ENCODE peak calls at places on chromosomes 2 and 18, in seven cellular contexts. H is heart right ventricle, W is foreskin fibroblast, O is upper lobe of right lung, Q is left ventricle myocardium inferior, T is lower lobe of right lung, X is kidney epithelial cell. Z is an unnamed sample.

GRCh38 chr2:144183744-144184143 is 336.2 kb downstream of the ZEB2 start:
- DNase-seq in H (no peak), W (peak; percentile 96), O (no peak), Q (no peak), T (no peak), X (no peak), Z (no peak)

GRCh38 chr2:211055438-211055837 is 499.0 kb downstream of the CPS1 start:
- DNase-seq in H (no peak), W (no peak), O (no peak), Q (no peak), T (no peak), X (no peak), Z (no peak)

GRCh38 chr2:148201075-148202004 is 180.4 kb downstream of the MBD5 start:
- DNase-seq in H (peak; percentile 24), W (peak; percentile 25), O (peak; percentile 72), Q (peak; percentile 16), T (peak; percentile 70), X (no peak), Z (no peak)

GRCh38 chr2:120989911-120990441 is 254.3 kb downstream of the GLI2 start:
- DNase-seq in H (no peak), W (no peak), O (no peak), Q (no peak), T (no peak), X (no peak), Z (no peak)

GRCh38 chr2:16855183-16855582 is 189.5 kb upstream of the CYRIA start:
- DNase-seq in H (no peak), W (no peak), O (no peak), Q (no peak), T (no peak), X (no peak), Z (no peak)

GRCh38 chr2:79530443-79530842 is 17.6 kb downstream of the CTNNA2 start:
- DNase-seq in H (no peak), W (no peak), O (no peak), Q (no peak), T (no peak), X (no peak), Z (no peak)

GRCh38 chr18:24530630-24531111 is 70.2 kb downstream of the HRH4 start:
- DNase-seq in H (no peak), W (peak; percentile 20), O (no peak), Q (no peak), T (no peak), X (peak; percentile 44), Z (peak; percentile 22)

GRCh38 chr2:12151716-12152115 is 405.3 kb downstream of the LPIN1 start:
- DNase-seq in H (no peak), W (no peak), O (no peak), Q (no peak), T (no peak), X (no peak), Z (no peak)

GRCh38 chr2:190180313-190181065 is 118.0 kb upstream of the MSTN start:
- DNase-seq in H (peak; percentile 54), W (peak; percentile 17), O (peak; percentile 83), Q (peak; percentile 73), T (peak; percentile 68), X (no peak), Z (no peak)

GRCh38 chr2:96969321-96969720 is 17.1 kb downstream of the FAM178B start:
- DNase-seq in H (no peak), W (no peak), O (no peak), Q (no peak), T (no peak), X (no peak), Z (no peak)

GRCh38 chr2:117854610-117855009 is 40.1 kb downstream of the DDX18 start:
- DNase-seq in H (no peak), W (no peak), O (no peak), Q (no peak), T (no peak), X (no peak), Z (no peak)

GRCh38 chr2:46216213-46216612 is 81.0 kb upstream of the EPAS1 start:
- DNase-seq in H (no peak), W (peak; percentile 66), O (no peak), Q (no peak), T (no peak), X (no peak), Z (no peak)

GRCh38 chr2:129299338-129299737 is 680.1 kb upstream of the RAB6C start:
- DNase-seq in H (no peak), W (no peak), O (no peak), Q (no peak), T (no peak), X (no peak), Z (no peak)

GRCh38 chr2:223047260-223047761 is 4.7 kb upstream of the KCNE4 start:
- DNase-seq in H (no peak), W (peak; percentile 82), O (no peak), Q (no peak), T (no peak), X (no peak), Z (no peak)

GRCh38 chr18:79983793-79984192 is 4.6 kb downstream of the TXNL4A start:
- DNase-seq in H (no peak), W (no peak), O (no peak), Q (no peak), T (peak; percentile 60), X (no peak), Z (no peak)

GRCh38 chr2:166125557-166125956 is 2.3 kb downstream of the SCN1A start:
- DNase-seq in H (no peak), W (no peak), O (no peak), Q (no peak), T (no peak), X (no peak), Z (no peak)

GRCh38 chr2:183010112-183010511 is 28.1 kb downstream of the NCKAP1 start:
- DNase-seq in H (peak; percentile 30), W (peak; percentile 26), O (no peak), Q (peak; percentile 29), T (no peak), X (no peak), Z (no peak)

GRCh38 chr2:171703574-171704347 is 16.5 kb downstream of the DYNC1I2 start:
- DNase-seq in H (no peak), W (no peak), O (no peak), Q (no peak), T (no peak), X (no peak), Z (no peak)

GRCh38 chr2:170711774-170712652 is 3.1 kb upstream of the SP5 start:
- DNase-seq in H (no peak), W (no peak), O (no peak), Q (no peak), T (no peak), X (no peak), Z (no peak)

GRCh38 chr2:11502740-11503292 is 31.0 kb upstream of the GREB1 start:
- DNase-seq in H (no peak), W (no peak), O (no peak), Q (no peak), T (no peak), X (no peak), Z (no peak)

GRCh38 chr2:225429718-225430117 is 30.2 kb downstream of the NYAP2 start:
- DNase-seq in H (no peak), W (no peak), O (no peak), Q (no peak), T (no peak), X (peak; percentile 12), Z (peak; percentile 36)

GRCh38 chr2:179899666-179900065 is 38.3 kb upstream of the ZNF385B start:
- DNase-seq in H (no peak), W (no peak), O (no peak), Q (no peak), T (no peak), X (no peak), Z (no peak)

GRCh38 chr2:28393115-28393836 is 618 bp downstream of the FOSL2 start:
- DNase-seq in H (peak; percentile 82), W (peak; percentile 80), O (peak; percentile 87), Q (peak; percentile 79), T (peak; percentile 82), X (no peak), Z (no peak)

GRCh38 chr18:59060540-59060939 is 79.1 kb upstream of the SEC11C start:
- DNase-seq in H (no peak), W (no peak), O (no peak), Q (no peak), T (no peak), X (no peak), Z (no peak)

GRCh38 chr2:232573042-232573441 is 22.6 kb downstream of the EIF4E2 start:
- DNase-seq in H (no peak), W (no peak), O (no peak), Q (no peak), T (no peak), X (no peak), Z (peak; percentile 44)

GRCh38 chr2:167827352-167828097 is 419.9 kb downstream of the STK39 start:
- DNase-seq in H (no peak), W (no peak), O (no peak), Q (no peak), T (no peak), X (no peak), Z (no peak)

GRCh38 chr2:167820488-167820887 is 426.9 kb downstream of the STK39 start:
- DNase-seq in H (no peak), W (no peak), O (no peak), Q (no peak), T (no peak), X (no peak), Z (no peak)

GRCh38 chr2:167826906-167827305 is 420.5 kb downstream of the STK39 start:
- DNase-seq in H (no peak), W (no peak), O (no peak), Q (no peak), T (no peak), X (no peak), Z (no peak)

GRCh38 chr2:167823066-167823465 is 424.3 kb downstream of the STK39 start:
- DNase-seq in H (no peak), W (no peak), O (no peak), Q (no peak), T (no peak), X (no peak), Z (no peak)

DNA sequence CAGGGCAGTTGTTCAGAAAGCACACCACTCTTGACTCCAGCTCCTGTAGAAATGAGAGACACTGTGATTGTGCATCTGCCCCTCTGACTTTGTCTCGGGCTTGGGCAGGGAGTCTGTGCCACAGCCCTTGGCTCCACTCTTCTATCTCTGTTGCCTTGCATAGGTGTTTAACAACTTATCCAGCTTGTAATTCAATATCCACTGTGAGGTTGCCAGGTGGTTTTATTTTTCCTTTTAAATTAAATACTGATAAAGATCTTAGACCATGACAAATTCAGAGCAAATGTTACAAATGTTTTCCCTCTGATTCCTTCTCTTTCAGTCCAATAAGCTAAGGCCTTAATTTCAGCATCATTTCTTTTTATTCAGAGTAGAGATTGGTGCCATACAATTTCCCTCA is 421.7 kb downstream of the STK39 start:
- DNase-seq in H (no peak), W (no peak), O (no peak), Q (no peak), T (no peak), X (no peak), Z (no peak)
- H3K4me3 ChIP-seq in H (no peak overlapping the region), W (no peak overlapping the region), O (no peak overlapping the region), Q (no peak overlapping the region), T (no peak overlapping the region), X (no peak overlapping the region), Z (no peak overlapping the region)

GRCh38 chr18:75314117-75314516 is 103.5 kb downstream of the TSHZ1 start:
- DNase-seq in H (no peak), W (no peak), O (no peak), Q (no peak), T (no peak), X (no peak), Z (no peak)
- TF ChIP-seq CTCF in H (no peak), W (no peak), O (no peak), Q (no peak), T (no peak), X (peak; percentile 26), Z (peak; percentile 54)

GRCh38 chr2:233764761-233765160 is 4.7 kb downstream of the UGT1A1 start:
- DNase-seq in H (no peak), W (no peak), O (no peak), Q (no peak), T (no peak), X (no peak), Z (no peak)
- H3K4me3 ChIP-seq in H (no peak overlapping the region), W (no peak overlapping the region), O (no peak overlapping the region), Q (no peak overlapping the region), T (no peak overlapping the region), X (no peak overlapping the region), Z (no peak overlapping the region)

GRCh38 chr2:100580474-100581264 is 17.9 kb downstream of the PDCL3 start:
- DNase-seq in H (no peak), W (no peak), O (peak; percentile 69), Q (no peak), T (peak; percentile 70), X (no peak), Z (no peak)
- TF ChIP-seq CTCF in H (no peak), W (no peak), O (no peak), Q (no peak), T (no peak), X (no peak), Z (no peak)

Z was measured in epithelial cell of proximal tubule.